ENCODE peak calls at places on chromosomes 1 and 21, in nine cellular contexts. G is heart left ventricle, N is IMR-90, C is tibial nerve, A is lower lobe of right lung, O is cardiac fibroblast, B is cardiac muscle cell, S is transverse colon, W is fibroblast of mammary gland. R is an unnamed sample.

GRCh38 chr1:22038036-22038435 is 14.5 kb upstream of the CDC42 start:
- DNase-seq in G (no peak), N (no peak), C (no peak), A (no peak), O (no peak), B (no peak), S (no peak), W (no peak), R (no peak)

GRCh38 chr1:156050376-156050775 is 3.2 kb downstream of the UBQLN4 start:
- DNase-seq in G (peak), N (no peak), C (no peak), A (no peak), O (no peak), B (no peak), S (no peak), W (no peak), R (peak)

GRCh38 chr1:56107278-56107643 is 472.1 kb downstream of the PLPP3 start:
- DNase-seq in G (no peak), N (no peak), C (no peak), A (no peak), O (no peak), B (no peak), S (no peak), W (no peak), R (no peak)

GRCh38 chr21:37041706-37042271 is 31.1 kb downstream of the PIGP start:
- DNase-seq in G (no peak), N (no peak), C (no peak), A (no peak), O (no peak), B (no peak), S (no peak), W (no peak), R (no peak)

GRCh38 chr1:81463889-81464288 is 336.8 kb upstream of the ADGRL2 start:
- DNase-seq in G (no peak), N (no peak), C (no peak), A (no peak), O (no peak), B (no peak), S (no peak), W (no peak), R (no peak)

GRCh38 chr1:201622353-201622752 is 83.4 kb downstream of the NAV1 start:
- DNase-seq in G (no peak), N (no peak), C (no peak), A (no peak), O (no peak), B (no peak), S (no peak), W (no peak), R (peak)

GRCh38 chr1:33927721-33928120 is 63.8 kb downstream of the HMGB4 start:
- DNase-seq in G (no peak), N (no peak), C (no peak), A (no peak), O (no peak), B (no peak), S (no peak), W (no peak), R (no peak)

GRCh38 chr1:170727953-170728352 is 64.0 kb downstream of the PRRX1 start:
- DNase-seq in G (no peak), N (no peak), C (no peak), A (no peak), O (no peak), B (no peak), S (no peak), W (peak), R (peak)

GRCh38 chr1:24155011-24155782 is 12.3 kb upstream of the IL22RA1 start:
- DNase-seq in G (no peak), N (no peak), C (no peak), A (no peak), O (no peak), B (no peak), S (peak), W (no peak), R (no peak)

GRCh38 chr1:70358921-70359564 is 4.5 kb upstream of the ANKRD13C start:
- DNase-seq in G (no peak), N (peak), C (no peak), A (no peak), O (no peak), B (no peak), S (no peak), W (peak), R (no peak)

GRCh38 chr1:32924881-32925344 is 23.7 kb upstream of the TMEM54 start:
- DNase-seq in G (no peak), N (no peak), C (no peak), A (no peak), O (no peak), B (peak), S (peak), W (no peak), R (no peak)
- TF ChIP-seq CTCF in G (no peak), N (no peak), C (no peak), A (peak), O (no peak), B (no peak), S (peak), W (no peak), R (no peak)

DNA sequence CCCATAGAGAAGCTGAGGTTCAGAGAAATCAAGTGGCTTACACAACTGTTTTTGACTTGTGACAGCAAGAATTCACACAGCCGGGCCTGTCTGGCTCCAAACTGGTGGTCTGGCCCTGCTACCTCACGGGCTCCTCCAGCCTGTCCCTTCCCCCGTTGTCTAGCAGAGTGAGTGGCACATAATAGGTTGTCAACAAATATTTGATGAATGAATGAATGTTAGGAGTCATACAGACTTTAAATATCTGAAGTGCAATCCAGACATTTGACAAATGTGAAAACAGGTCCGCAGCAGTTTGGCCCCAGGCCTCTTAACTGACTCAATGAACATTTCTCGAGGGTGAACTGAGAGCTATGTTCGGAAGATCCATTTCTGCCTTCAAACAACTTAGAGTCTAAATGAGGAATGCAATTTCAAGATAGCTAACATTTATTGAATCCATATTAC is 1.1 kb upstream of the RHOC start:
- DNase-seq in G (no peak), N (no peak), C (no peak), A (no peak), O (no peak), B (no peak), S (no peak), W (no peak), R (no peak)
- H3K4me3 ChIP-seq in G (no peak), N (no peak), C (no peak), A (no peak), O (no peak), B (no peak), S (no peak), W (no peak), R (no peak)

DNA sequence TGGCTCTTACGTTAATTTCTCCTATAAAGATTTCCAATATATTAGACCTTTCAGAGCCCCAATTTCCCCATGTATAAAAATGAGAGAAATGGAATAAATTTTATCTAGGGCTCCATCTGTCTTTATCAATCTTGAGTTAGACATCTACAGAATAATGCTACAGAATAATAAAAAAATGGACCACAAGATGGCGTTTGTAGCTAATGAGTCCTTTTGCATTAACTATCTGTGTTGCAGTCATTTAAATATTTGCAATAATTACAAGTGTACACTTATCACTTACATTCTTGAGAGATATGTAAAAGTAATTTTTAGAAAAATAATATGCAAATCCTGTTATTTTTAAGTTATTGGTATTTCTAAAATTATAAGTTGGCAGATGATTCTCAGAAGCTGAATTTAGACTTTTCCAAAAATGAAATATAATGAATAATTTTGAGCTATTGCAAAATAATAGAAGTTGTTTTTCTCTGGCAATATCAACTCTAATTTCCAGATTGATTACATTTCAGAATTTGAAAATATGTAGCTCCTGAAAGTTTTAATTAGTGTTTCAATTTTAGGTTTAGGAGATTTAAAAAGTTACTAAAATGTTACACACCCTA is 87.7 kb downstream of the SNX7 start:
- DNase-seq in G (no peak), N (peak), C (no peak), A (no peak), O (peak), B (no peak), S (no peak), W (peak), R (peak)
- TF ChIP-seq CTCF in G (peak), N (peak), C (peak), A (no peak), O (peak), B (peak), S (peak), W (peak), R (peak)

GRCh38 chr1:206469411-206469932 is 804 bp upstream of the IKBKE start:
- DNase-seq in G (no peak), N (no peak), C (no peak), A (no peak), O (no peak), B (no peak), S (peak), W (no peak), R (no peak)

GRCh38 chr1:206465951-206466350 is 4.3 kb upstream of the IKBKE start:
- DNase-seq in G (no peak), N (no peak), C (no peak), A (no peak), O (no peak), B (no peak), S (no peak), W (no peak), R (no peak)

GRCh38 chr1:206468571-206468970 is 1.7 kb upstream of the IKBKE start:
- DNase-seq in G (no peak), N (no peak), C (no peak), A (no peak), O (no peak), B (no peak), S (no peak), W (no peak), R (no peak)

GRCh38 chr1:206466840-206467649 is 3.2 kb upstream of the IKBKE start:
- DNase-seq in G (no peak), N (no peak), C (no peak), A (no peak), O (no peak), B (no peak), S (no peak), W (no peak), R (no peak)

GRCh38 chr1:206467915-206468314 is 2.4 kb upstream of the IKBKE start:
- DNase-seq in G (no peak), N (peak), C (no peak), A (peak), O (peak), B (peak), S (peak), W (peak), R (peak)
- H3K4me3 ChIP-seq in G (no peak), N (no peak), C (no peak), A (no peak), O (no peak), B (no peak), S (no peak), W (no peak), R (no peak)

GRCh38 chr1:32618673-32619221 is 31.6 kb downstream of the ZBTB8OS start:
- DNase-seq in G (no peak), N (no peak), C (no peak), A (no peak), O (no peak), B (no peak), S (no peak), W (peak), R (no peak)

GRCh38 chr1:32622806-32623694 is 27.3 kb downstream of the ZBTB8OS start:
- DNase-seq in G (no peak), N (no peak), C (no peak), A (no peak), O (no peak), B (no peak), S (no peak), W (no peak), R (no peak)

GRCh38 chr1:32622205-32622604 is 28.1 kb downstream of the ZBTB8OS start:
- DNase-seq in G (no peak), N (no peak), C (no peak), A (no peak), O (no peak), B (no peak), S (no peak), W (no peak), R (no peak)

GRCh38 chr1:32623775-32624174 is 26.6 kb downstream of the ZBTB8OS start:
- DNase-seq in G (no peak), N (no peak), C (no peak), A (no peak), O (no peak), B (no peak), S (no peak), W (no peak), R (no peak)

DNA sequence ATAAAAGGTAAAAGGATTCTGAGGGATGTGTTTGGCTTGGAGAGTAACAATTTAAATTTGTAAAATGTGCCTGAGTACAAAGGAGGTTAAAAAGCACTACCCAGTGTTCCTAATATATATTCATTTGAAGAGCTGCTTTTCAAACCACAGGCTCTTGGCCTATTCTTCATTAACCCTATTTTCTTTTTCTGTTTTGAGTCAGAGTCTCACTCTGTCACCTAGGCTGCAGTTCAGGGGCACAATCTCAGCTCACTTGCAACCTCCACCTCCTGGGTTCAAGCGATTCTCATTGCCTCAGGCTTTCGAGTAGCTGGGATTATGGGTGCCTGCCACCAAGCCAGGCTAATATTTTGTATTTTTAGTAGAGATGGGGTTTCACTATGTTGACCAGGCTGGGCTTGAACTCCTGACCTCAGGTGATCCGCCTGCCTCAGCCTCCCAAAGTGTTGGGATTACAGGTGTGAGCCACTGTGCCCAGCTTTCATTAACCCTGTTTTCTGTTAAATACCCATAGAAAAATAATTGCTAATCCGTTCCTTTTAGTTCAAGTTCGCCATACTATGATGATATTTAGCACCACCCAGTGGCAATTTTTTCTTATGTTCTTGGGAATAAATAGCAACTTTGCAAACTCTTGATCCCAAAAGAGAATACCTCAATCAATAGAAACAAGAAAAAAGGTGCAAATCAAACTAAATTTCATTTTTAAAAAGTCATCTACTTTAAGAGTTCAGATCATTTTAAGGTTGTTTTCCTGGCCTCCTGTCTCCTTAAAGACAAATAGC is 30.5 kb downstream of the ZBTB8OS start:
- DNase-seq in G (no peak), N (peak), C (no peak), A (no peak), O (peak), B (peak), S (no peak), W (peak), R (no peak)
- TF ChIP-seq CTCF in G (no peak), N (peak), C (no peak), A (no peak), O (peak), B (peak), S (no peak), W (peak), R (no peak)

GRCh38 chr1:84299536-84300260 is 1.8 kb upstream of the SAMD13 start:
- DNase-seq in G (no peak), N (peak), C (no peak), A (no peak), O (peak), B (no peak), S (no peak), W (no peak), R (peak)
- H3K4me3 ChIP-seq in G (peak), N (peak), C (peak), A (peak), O (peak), B (peak), S (peak), W (peak), R (peak)

GRCh38 chr1:185308126-185308525 is 8.9 kb downstream of the IVNS1ABP start:
- DNase-seq in G (no peak), N (no peak), C (no peak), A (no peak), O (no peak), B (no peak), S (no peak), W (no peak), R (no peak)
- TF ChIP-seq CTCF in G (no peak), N (no peak), C (no peak), A (no peak), O (no peak), B (no peak), S (no peak), W (no peak), R (no peak)

GRCh38 chr1:183096889-183097288 is 73.7 kb downstream of the LAMC1 start:
- DNase-seq in G (peak), N (peak), C (no peak), A (no peak), O (peak), B (no peak), S (peak), W (peak), R (peak)
- H3K4me3 ChIP-seq in G (no peak), N (no peak), C (no peak), A (no peak), O (no peak), B (no peak), S (no peak), W (no peak), R (no peak)